ENCODE peak calls at places on chromosomes 11 and 22, in ten cellular contexts. One of them, this sample, is unnamed.

GRCh38 chr22:31093956-31094622 is 13.0 kb downstream of the SMTN start:
- DNase-seq in substantia nigra: no peak
- DNase-seq in kidney: no peak
- DNase-seq in breast epithelium: no peak
- DNase-seq in mesendoderm: no peak
- DNase-seq in thoracic aorta: no peak
- DNase-seq in osteoblast: peak
- DNase-seq in H9: no peak
- DNase-seq in AG04450: no peak
- DNase-seq in SJSA1: peak
- DNase-seq in this sample: no peak

GRCh38 chr22:22578702-22579424 is 19.8 kb upstream of the PRAME start:
- DNase-seq in substantia nigra: no peak
- DNase-seq in kidney: peak
- DNase-seq in breast epithelium: no peak
- DNase-seq in mesendoderm: no peak
- DNase-seq in thoracic aorta: no peak
- DNase-seq in osteoblast: peak
- DNase-seq in H9: no peak
- DNase-seq in AG04450: no peak
- DNase-seq in SJSA1: no peak
- DNase-seq in this sample: no peak

GRCh38 chr11:18223937-18224387 is 12.6 kb downstream of the SAA4 start:
- DNase-seq in substantia nigra: no peak
- DNase-seq in kidney: no peak
- DNase-seq in breast epithelium: no peak
- DNase-seq in mesendoderm: no peak
- DNase-seq in thoracic aorta: no peak
- DNase-seq in osteoblast: no peak
- DNase-seq in H9: no peak
- DNase-seq in AG04450: no peak
- DNase-seq in SJSA1: no peak
- DNase-seq in this sample: no peak

GRCh38 chr11:70627219-70627618 is 228.9 kb downstream of the CTTN start:
- DNase-seq in substantia nigra: no peak
- DNase-seq in kidney: no peak
- DNase-seq in breast epithelium: no peak
- DNase-seq in mesendoderm: no peak
- DNase-seq in thoracic aorta: no peak
- DNase-seq in osteoblast: peak
- DNase-seq in H9: no peak
- DNase-seq in AG04450: no peak
- DNase-seq in SJSA1: no peak
- DNase-seq in this sample: no peak

GRCh38 chr11:28017816-28018215 is 90.1 kb downstream of the KIF18A start:
- DNase-seq in substantia nigra: no peak
- DNase-seq in kidney: no peak
- DNase-seq in breast epithelium: no peak
- DNase-seq in mesendoderm: no peak
- DNase-seq in thoracic aorta: no peak
- DNase-seq in osteoblast: peak
- DNase-seq in H9: no peak
- DNase-seq in AG04450: no peak
- DNase-seq in SJSA1: no peak
- DNase-seq in this sample: no peak

GRCh38 chr11:4211991-4212390 is 117.4 kb downstream of the RRM1 start:
- DNase-seq in substantia nigra: no peak
- DNase-seq in kidney: no peak
- DNase-seq in breast epithelium: no peak
- DNase-seq in mesendoderm: peak
- DNase-seq in thoracic aorta: no peak
- DNase-seq in osteoblast: no peak
- DNase-seq in H9: peak
- DNase-seq in AG04450: no peak
- DNase-seq in SJSA1: no peak
- DNase-seq in this sample: no peak

GRCh38 chr11:72070486-72070885 is 9.9 kb downstream of the NUMA1 start:
- DNase-seq in substantia nigra: no peak
- DNase-seq in kidney: no peak
- DNase-seq in breast epithelium: no peak
- DNase-seq in mesendoderm: no peak
- DNase-seq in thoracic aorta: no peak
- DNase-seq in osteoblast: no peak
- DNase-seq in H9: no peak
- DNase-seq in AG04450: no peak
- DNase-seq in SJSA1: no peak
- DNase-seq in this sample: no peak

GRCh38 chr11:41309716-41310115 is 149.7 kb downstream of the LRRC4C start:
- DNase-seq in substantia nigra: no peak
- DNase-seq in kidney: no peak
- DNase-seq in breast epithelium: no peak
- DNase-seq in mesendoderm: peak
- DNase-seq in thoracic aorta: no peak
- DNase-seq in osteoblast: no peak
- DNase-seq in H9: no peak
- DNase-seq in AG04450: no peak
- DNase-seq in SJSA1: no peak
- DNase-seq in this sample: no peak

DNA sequence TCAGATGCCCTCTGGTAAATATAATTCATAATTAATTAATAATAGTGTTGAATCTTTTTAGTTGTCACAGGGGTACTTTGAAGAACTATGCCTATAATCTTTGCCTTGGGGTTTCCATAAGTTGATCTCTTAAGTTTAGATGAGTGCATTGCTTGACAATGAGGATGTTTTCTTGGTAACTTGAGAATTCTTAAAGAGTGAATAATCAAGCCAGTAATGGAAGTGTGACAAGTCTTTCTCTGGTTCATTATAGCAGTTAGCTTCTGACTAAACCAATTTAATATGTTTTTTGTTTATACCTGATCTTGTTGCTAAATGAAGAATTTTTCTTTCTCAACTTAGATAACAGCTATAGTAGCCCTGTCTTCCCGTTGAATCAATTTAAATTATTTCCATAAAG is 46.2 kb downstream of the ATXN10 start:
- DNase-seq in substantia nigra: no peak
- DNase-seq in kidney: no peak
- DNase-seq in breast epithelium: no peak
- DNase-seq in mesendoderm: peak
- DNase-seq in thoracic aorta: no peak
- DNase-seq in osteoblast: no peak
- DNase-seq in H9: no peak
- DNase-seq in AG04450: peak
- DNase-seq in SJSA1: no peak
- DNase-seq in this sample: no peak
- H3K27ac ChIP-seq in substantia nigra: no peak
- H3K27ac ChIP-seq in kidney: no peak
- H3K27ac ChIP-seq in breast epithelium: no peak
- H3K27ac ChIP-seq in mesendoderm: no peak
- H3K27ac ChIP-seq in thoracic aorta: no peak
- H3K27ac ChIP-seq in osteoblast: peak
- H3K27ac ChIP-seq in H9: no peak
- H3K27ac ChIP-seq in AG04450: no peak
- H3K27ac ChIP-seq in SJSA1: peak
- H3K27ac ChIP-seq in this sample: no peak

GRCh38 chr11:20034941-20035340 is 125.3 kb downstream of the DBX1 start:
- DNase-seq in substantia nigra: no peak
- DNase-seq in kidney: no peak
- DNase-seq in breast epithelium: no peak
- DNase-seq in mesendoderm: no peak
- DNase-seq in thoracic aorta: no peak
- DNase-seq in osteoblast: no peak
- DNase-seq in H9: no peak
- DNase-seq in AG04450: no peak
- DNase-seq in SJSA1: no peak
- DNase-seq in this sample: no peak

GRCh38 chr11:20037358-20037757 is 122.9 kb downstream of the DBX1 start:
- DNase-seq in substantia nigra: no peak
- DNase-seq in kidney: no peak
- DNase-seq in breast epithelium: no peak
- DNase-seq in mesendoderm: no peak
- DNase-seq in thoracic aorta: no peak
- DNase-seq in osteoblast: no peak
- DNase-seq in H9: no peak
- DNase-seq in AG04450: no peak
- DNase-seq in SJSA1: no peak
- DNase-seq in this sample: no peak

GRCh38 chr11:20036625-20037335 is 123.5 kb downstream of the DBX1 start:
- DNase-seq in substantia nigra: no peak
- DNase-seq in kidney: no peak
- DNase-seq in breast epithelium: no peak
- DNase-seq in mesendoderm: no peak
- DNase-seq in thoracic aorta: no peak
- DNase-seq in osteoblast: no peak
- DNase-seq in H9: no peak
- DNase-seq in AG04450: no peak
- DNase-seq in SJSA1: no peak
- DNase-seq in this sample: no peak

GRCh38 chr11:20035375-20035700 is 124.9 kb downstream of the DBX1 start:
- DNase-seq in substantia nigra: no peak
- DNase-seq in kidney: no peak
- DNase-seq in breast epithelium: no peak
- DNase-seq in mesendoderm: no peak
- DNase-seq in thoracic aorta: no peak
- DNase-seq in osteoblast: no peak
- DNase-seq in H9: no peak
- DNase-seq in AG04450: no peak
- DNase-seq in SJSA1: no peak
- DNase-seq in this sample: no peak

GRCh38 chr11:20035701-20036601 is 124.3 kb downstream of the DBX1 start:
- DNase-seq in substantia nigra: no peak
- DNase-seq in kidney: no peak
- DNase-seq in breast epithelium: no peak
- DNase-seq in mesendoderm: no peak
- DNase-seq in thoracic aorta: no peak
- DNase-seq in osteoblast: peak
- DNase-seq in H9: no peak
- DNase-seq in AG04450: peak
- DNase-seq in SJSA1: peak
- DNase-seq in this sample: peak
- H3K27ac ChIP-seq in substantia nigra: no peak
- H3K27ac ChIP-seq in kidney: peak
- H3K27ac ChIP-seq in breast epithelium: peak
- H3K27ac ChIP-seq in mesendoderm: no peak
- H3K27ac ChIP-seq in thoracic aorta: peak
- H3K27ac ChIP-seq in osteoblast: peak
- H3K27ac ChIP-seq in H9: no peak
- H3K27ac ChIP-seq in AG04450: peak
- H3K27ac ChIP-seq in SJSA1: no peak
- H3K27ac ChIP-seq in this sample: peak

GRCh38 chr11:107453594-107454286 is 3.9 kb downstream of the CWF19L2 start:
- DNase-seq in substantia nigra: no peak
- DNase-seq in kidney: peak
- DNase-seq in breast epithelium: no peak
- DNase-seq in mesendoderm: no peak
- DNase-seq in thoracic aorta: no peak
- DNase-seq in osteoblast: no peak
- DNase-seq in H9: no peak
- DNase-seq in AG04450: no peak
- DNase-seq in SJSA1: no peak
- DNase-seq in this sample: no peak

GRCh38 chr11:107457205-107457557 is 444 bp downstream of the CWF19L2 start:
- DNase-seq in substantia nigra: no peak
- DNase-seq in kidney: no peak
- DNase-seq in breast epithelium: no peak
- DNase-seq in mesendoderm: peak
- DNase-seq in thoracic aorta: no peak
- DNase-seq in osteoblast: no peak
- DNase-seq in H9: no peak
- DNase-seq in AG04450: no peak
- DNase-seq in SJSA1: no peak
- DNase-seq in this sample: no peak

GRCh38 chr11:107457558-107458271 is at the start of gene CWF19L2:
- DNase-seq in substantia nigra: peak
- DNase-seq in kidney: peak
- DNase-seq in breast epithelium: peak
- DNase-seq in mesendoderm: peak
- DNase-seq in thoracic aorta: peak
- DNase-seq in osteoblast: peak
- DNase-seq in H9: peak
- DNase-seq in AG04450: peak
- DNase-seq in SJSA1: peak
- DNase-seq in this sample: peak
- H3K27ac ChIP-seq in substantia nigra: peak
- H3K27ac ChIP-seq in kidney: no peak
- H3K27ac ChIP-seq in breast epithelium: peak
- H3K27ac ChIP-seq in mesendoderm: no peak
- H3K27ac ChIP-seq in thoracic aorta: peak
- H3K27ac ChIP-seq in osteoblast: peak
- H3K27ac ChIP-seq in H9: peak
- H3K27ac ChIP-seq in AG04450: no peak
- H3K27ac ChIP-seq in SJSA1: peak
- H3K27ac ChIP-seq in this sample: peak

DNA sequence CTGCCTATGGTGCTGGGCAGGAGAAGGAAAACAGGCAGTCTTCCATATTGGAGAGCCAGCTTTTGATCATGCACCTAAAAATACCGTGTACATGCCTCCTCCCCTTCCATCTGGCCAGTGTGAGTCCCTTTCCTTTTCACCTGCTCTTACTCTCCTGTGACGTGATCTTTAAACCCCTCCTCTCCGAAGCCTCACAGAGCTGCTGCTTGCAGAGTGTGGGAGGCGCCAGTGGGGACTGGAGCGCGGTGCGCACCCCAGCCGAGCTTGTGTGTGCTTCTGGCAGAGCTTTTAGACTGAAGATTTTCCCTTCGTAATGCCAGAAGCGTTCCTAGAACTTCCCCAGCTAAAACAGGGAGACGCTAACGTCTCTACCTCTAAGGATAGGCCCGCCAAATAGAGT is 29.8 kb downstream of the MUC6 start:
- DNase-seq in substantia nigra: no peak
- DNase-seq in kidney: no peak
- DNase-seq in breast epithelium: no peak
- DNase-seq in mesendoderm: no peak
- DNase-seq in thoracic aorta: no peak
- DNase-seq in osteoblast: no peak
- DNase-seq in H9: no peak
- DNase-seq in AG04450: no peak
- DNase-seq in SJSA1: no peak
- DNase-seq in this sample: peak
- H3K27ac ChIP-seq in substantia nigra: no peak
- H3K27ac ChIP-seq in kidney: no peak
- H3K27ac ChIP-seq in breast epithelium: no peak
- H3K27ac ChIP-seq in mesendoderm: no peak
- H3K27ac ChIP-seq in thoracic aorta: no peak
- H3K27ac ChIP-seq in osteoblast: no peak
- H3K27ac ChIP-seq in H9: no peak
- H3K27ac ChIP-seq in AG04450: no peak
- H3K27ac ChIP-seq in SJSA1: no peak
- H3K27ac ChIP-seq in this sample: peak

DNA sequence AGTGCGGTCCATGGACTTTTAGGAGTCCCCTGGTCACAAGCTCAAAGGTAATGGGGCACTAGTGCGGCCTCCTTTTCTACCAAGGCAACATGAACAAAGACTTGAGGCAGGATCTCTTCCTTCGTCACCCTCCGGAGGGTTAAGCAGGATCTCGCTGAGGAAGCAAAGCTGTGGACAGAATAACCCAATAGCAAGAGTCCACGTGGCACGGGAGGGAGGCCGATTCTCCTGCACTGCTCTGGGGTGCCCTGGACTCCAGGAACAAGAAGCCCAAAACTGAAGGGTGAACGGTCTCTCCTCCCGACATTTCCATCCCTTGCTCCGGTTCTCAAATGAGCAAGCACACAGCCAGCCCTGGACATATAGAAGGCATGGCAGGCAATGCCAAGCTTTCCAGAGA is 20.7 kb downstream of the MYH9 start:
- DNase-seq in substantia nigra: no peak
- DNase-seq in kidney: no peak
- DNase-seq in breast epithelium: no peak
- DNase-seq in mesendoderm: no peak
- DNase-seq in thoracic aorta: no peak
- DNase-seq in osteoblast: no peak
- DNase-seq in H9: no peak
- DNase-seq in AG04450: no peak
- DNase-seq in SJSA1: no peak
- DNase-seq in this sample: no peak
- H3K27ac ChIP-seq in substantia nigra: no peak
- H3K27ac ChIP-seq in kidney: peak
- H3K27ac ChIP-seq in breast epithelium: peak
- H3K27ac ChIP-seq in mesendoderm: no peak
- H3K27ac ChIP-seq in thoracic aorta: peak
- H3K27ac ChIP-seq in osteoblast: peak
- H3K27ac ChIP-seq in H9: no peak
- H3K27ac ChIP-seq in AG04450: peak
- H3K27ac ChIP-seq in SJSA1: no peak
- H3K27ac ChIP-seq in this sample: no peak